ENCODE peak calls at places on chromosomes 13 and 19, in four cellular contexts. Y is PC-3, M is thoracic aorta, D is fibroblast of the aortic adventitia. L is an unnamed sample.

GRCh38 chr19:44576843-44577565 is 36.4 kb upstream of the IGSF23 start:
- DNase-seq in Y (peak), M (no peak), D (peak), L (peak)

GRCh38 chr19:10315335-10316214 is at the start of gene FDX2:
- DNase-seq in Y (peak), M (peak), D (peak), L (peak)

GRCh38 chr13:59690857-59691500 is 472.7 kb downstream of the DIAPH3 start:
- DNase-seq in Y (no peak), M (no peak), D (peak), L (peak)

GRCh38 chr19:40744554-40745401 is 5.5 kb downstream of the ACTMAP start:
- DNase-seq in Y (no peak), M (no peak), D (no peak), L (no peak)

GRCh38 chr13:99968521-99969367 is 2.8 kb downstream of the ZIC5 start:
- DNase-seq in Y (no peak), M (no peak), D (no peak), L (no peak)

GRCh38 chr13:75566658-75567057 is 17.1 kb downstream of the UCHL3 start:
- DNase-seq in Y (peak), M (no peak), D (peak), L (peak)

GRCh38 chr19:4955274-4955673 is 13.6 kb upstream of the KDM4B start:
- DNase-seq in Y (no peak), M (no peak), D (no peak), L (no peak)

GRCh38 chr19:4380254-4380727 is 20.1 kb downstream of the SH3GL1 start:
- DNase-seq in Y (no peak), M (no peak), D (no peak), L (no peak)

GRCh38 chr13:33518442-33518841 is 232.9 kb upstream of the STARD13 start:
- DNase-seq in Y (no peak), M (no peak), D (no peak), L (no peak)

GRCh38 chr19:15123031-15123890 is 16.1 kb downstream of the SYDE1 start:
- DNase-seq in Y (no peak), M (no peak), D (no peak), L (no peak)

GRCh38 chr19:55441692-55442321 is 1.3 kb downstream of the SHISA7 start:
- DNase-seq in Y (no peak), M (no peak), D (no peak), L (no peak)

GRCh38 chr19:6239871-6240676 is 39.7 kb downstream of the MLLT1 start:
- DNase-seq in Y (no peak), M (no peak), D (no peak), L (no peak)

GRCh38 chr13:73536865-73537264 is 478.1 kb downstream of the KLF5 start:
- DNase-seq in Y (no peak), M (no peak), D (no peak), L (no peak)

GRCh38 chr19:48090281-48090802 is 20.3 kb downstream of the PLA2G4C start:
- DNase-seq in Y (no peak), M (no peak), D (no peak), L (no peak)

GRCh38 chr19:44254496-44254895 is 5.2 kb upstream of the ZNF233 start:
- DNase-seq in Y (no peak), M (no peak), D (no peak), L (no peak)

GRCh38 chr13:30654430-30654829 is 36.7 kb downstream of the USPL1 start:
- DNase-seq in Y (no peak), M (no peak), D (no peak), L (no peak)

GRCh38 chr13:49908637-49909036 is 27.5 kb downstream of the SPRYD7 start:
- DNase-seq in Y (no peak), M (no peak), D (no peak), L (no peak)
- TF ChIP-seq CTCF in Y (peak), M (no peak), D (no peak), L (no peak)

GRCh38 chr13:50127726-50128291 is 112.6 kb downstream of the KCNRG start:
- DNase-seq in Y (no peak), M (no peak), D (peak), L (no peak)
- H3K4me3 ChIP-seq in Y (no peak), M (peak), D (peak), L (peak)

DNA sequence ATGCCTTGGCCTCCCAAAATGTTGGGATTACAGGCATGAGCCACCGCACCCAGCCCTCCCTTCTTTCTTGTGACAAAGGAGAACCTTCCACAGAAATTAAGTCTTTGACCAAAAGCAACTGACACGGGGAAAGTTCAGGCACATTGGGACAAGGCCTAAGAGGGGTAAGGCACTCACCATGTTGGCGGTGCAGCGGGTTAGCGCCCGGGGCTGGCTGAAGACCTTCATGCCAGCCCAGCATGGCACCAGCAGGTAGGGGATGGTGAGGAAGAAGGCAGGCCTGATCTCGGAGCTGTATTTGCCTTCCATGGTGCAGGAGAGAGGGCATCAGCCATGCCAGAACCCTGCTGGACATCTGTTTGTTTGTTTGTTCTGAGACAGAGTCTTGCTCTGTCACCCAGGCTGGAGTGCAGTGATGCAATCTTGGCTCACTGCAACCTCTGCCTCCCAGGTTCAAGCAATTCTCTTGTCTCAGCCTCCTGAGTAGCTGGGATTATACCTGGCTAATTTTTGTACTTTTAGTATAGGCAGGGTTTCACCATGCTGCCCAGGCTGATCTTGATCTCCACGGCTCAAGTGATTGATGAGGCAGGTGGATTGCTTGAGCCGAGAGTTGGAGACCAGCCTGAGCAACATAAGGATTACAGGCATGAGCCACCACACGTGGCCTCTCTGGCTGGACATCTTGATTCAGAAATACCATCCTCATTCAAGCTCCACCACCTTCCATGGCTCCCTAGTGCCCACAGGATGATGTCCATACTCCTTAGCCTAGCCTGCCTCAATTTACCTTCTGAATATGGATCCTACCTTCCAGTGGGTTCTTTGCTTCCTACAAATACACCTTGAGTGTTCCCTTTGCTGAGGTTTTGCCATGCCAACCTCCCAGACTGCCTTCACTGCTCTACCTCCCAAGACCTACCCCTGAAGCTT is 4.4 kb downstream of the TM6SF2 start:
- DNase-seq in Y (no peak), M (no peak), D (no peak), L (no peak)
- TF ChIP-seq CTCF in Y (no peak), M (no peak), D (no peak), L (no peak)

GRCh38 chr19:57599761-57600383 is at the start of gene ZNF530:
- DNase-seq in Y (peak), M (peak), D (peak), L (peak)

GRCh38 chr19:57599377-57599760 is 316 bp upstream of the ZNF530 start:
- DNase-seq in Y (no peak), M (no peak), D (no peak), L (no peak)
- H3K4me3 ChIP-seq in Y (peak), M (peak), D (peak), L (peak)

DNA sequence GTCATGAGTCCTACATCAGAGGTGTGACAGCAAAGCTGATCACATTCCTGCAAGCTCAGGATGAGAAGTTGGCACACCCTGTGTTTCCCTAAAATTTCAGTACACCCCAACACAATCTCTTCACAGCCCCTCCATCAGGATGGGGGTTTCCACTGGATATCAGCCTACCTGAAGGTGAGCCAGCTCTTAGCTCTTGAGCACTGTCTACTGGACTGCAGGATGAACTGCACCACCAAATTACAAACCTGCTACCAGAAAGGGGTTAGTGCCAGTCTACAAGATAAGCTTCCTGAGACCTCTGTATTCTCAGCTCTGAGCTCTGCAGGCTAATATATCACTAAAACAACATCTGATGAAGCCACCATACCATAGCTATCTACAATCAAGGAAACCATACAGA is 1616.2 kb upstream of the SPRY2 start:
- DNase-seq in Y (no peak), M (no peak), D (no peak), L (no peak)
- TF ChIP-seq CTCF in Y (peak), M (no peak), D (no peak), L (no peak)

DNA sequence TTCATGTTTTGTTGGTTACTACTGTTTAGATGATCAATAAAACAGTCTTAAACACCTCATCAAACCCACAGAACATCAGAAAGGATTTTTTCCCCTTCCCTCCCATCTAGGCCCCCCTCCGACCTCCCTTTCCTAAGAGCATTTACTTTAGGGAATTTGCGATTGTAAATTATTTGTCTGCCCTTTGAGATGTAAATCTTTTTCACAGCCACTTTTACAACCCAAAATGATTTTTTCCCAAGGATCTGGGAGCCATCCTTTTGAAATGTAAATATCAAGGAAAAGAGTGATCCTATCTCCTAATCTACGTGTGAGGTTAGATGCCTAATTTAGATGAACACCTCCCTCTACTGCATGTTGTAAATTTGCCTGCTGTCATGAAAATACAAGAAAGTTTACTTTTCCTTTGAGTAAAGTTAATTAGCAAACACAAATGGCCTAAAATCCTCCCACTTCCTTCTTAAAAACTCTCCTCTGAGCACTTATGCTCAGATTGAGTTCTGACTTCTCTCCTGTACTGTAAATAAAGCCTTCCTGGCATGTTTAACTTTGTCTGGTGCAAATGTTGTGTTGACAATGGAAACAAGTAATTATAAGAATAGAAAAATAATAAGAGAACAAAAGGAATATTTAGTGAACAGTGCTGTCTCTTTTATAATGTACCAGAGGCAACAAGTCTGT is 1646.9 kb upstream of the SPRY2 start:
- DNase-seq in Y (no peak), M (no peak), D (no peak), L (no peak)
- H3K4me3 ChIP-seq in Y (no peak), M (no peak), D (no peak), L (no peak)

DNA sequence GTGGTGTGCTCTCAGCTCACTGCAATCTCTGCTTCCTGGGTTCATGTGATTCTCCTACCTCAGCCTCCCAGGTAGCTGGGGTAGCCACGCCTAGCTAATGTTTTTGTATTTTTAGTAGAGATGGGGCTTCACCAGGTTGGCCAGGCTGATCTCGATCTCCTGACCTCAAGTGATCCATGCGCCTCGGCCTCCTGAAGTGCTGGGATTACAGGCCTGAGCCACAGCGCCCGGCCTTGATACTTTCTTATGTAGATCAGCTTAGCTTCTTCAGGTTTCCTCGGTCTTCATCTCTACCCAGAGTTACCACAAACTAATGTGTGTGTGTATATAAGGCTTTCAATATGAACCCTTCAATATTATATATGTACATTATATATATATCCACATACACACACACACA is 9.9 kb upstream of the CCDC61 start:
- DNase-seq in Y (no peak), M (no peak), D (no peak), L (no peak)
- TF ChIP-seq CTCF in Y (no peak), M (no peak), D (no peak), L (no peak)

GRCh38 chr19:3047307-3048189 is 14.7 kb downstream of the TLE5 start:
- DNase-seq in Y (peak), M (peak), D (peak), L (peak)
- H3K4me3 ChIP-seq in Y (peak), M (peak), D (peak), L (peak)

DNA sequence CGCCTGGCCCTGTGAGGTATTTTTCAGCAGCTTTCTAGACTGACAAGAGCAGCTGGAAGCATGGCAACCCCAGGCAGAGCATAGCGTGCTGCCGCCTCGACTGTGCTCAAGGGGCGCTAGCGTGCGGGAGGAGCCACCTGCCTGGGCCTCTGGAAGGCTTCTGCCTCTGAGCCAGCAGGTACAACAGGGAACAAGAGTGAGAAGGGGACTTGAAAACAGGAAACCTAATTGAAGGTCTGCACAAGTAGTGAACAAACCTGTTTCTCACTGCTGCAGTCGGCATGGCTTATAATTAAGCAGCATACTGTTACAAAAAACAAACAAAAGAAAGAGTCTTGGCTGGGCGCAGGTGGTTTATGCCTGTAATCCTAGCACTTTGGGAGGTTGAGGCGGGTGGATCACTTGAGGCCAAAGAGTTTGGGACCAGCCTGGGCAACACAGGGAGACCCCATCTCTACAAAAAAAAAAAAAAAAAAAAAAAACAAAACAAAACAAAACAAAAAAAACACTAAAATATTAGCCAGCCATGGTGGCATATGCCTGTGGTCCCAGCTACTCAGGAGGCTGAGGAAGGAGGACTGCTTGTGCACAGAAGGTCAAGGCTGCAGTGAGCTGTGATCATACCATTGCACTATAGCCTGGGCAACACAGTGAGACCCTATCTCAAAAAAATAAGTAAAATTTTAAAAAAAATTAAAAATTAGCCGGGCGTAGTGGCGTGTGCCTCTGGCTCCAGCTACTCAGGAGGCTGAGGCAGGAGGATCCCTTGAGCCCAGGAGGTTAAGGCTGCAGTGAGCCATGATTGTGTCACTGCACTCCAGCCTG is 12.6 kb upstream of the GARRE1 start:
- DNase-seq in Y (peak), M (no peak), D (no peak), L (peak)
- TF ChIP-seq CTCF in Y (peak), M (no peak), D (no peak), L (peak)